ENCODE peak calls at places on chromosome 1, in nine cellular contexts. One of them, this sample, is unnamed.

GRCh38 chr1:37096523-37096922 is 62.2 kb upstream of the GRIK3 start:
- ATAC-seq in T-cell: no peak
- ATAC-seq in Right ventricle myocardium inferior: no peak
- ATAC-seq in heart left ventricle: no peak
- ATAC-seq in activated naive CD8-positive, alpha-beta T cell treated with anti-CD3 and anti-CD28 coated beads, Interleukin-2, amount 50 U/mL, for 24 hours: no peak
- ATAC-seq in HCT116: peak
- ATAC-seq in SK-N-SH treated with all-trans-retinoic acid at 6 μM for 48 hours: no peak
- ATAC-seq in activated CD8-positive, alpha-beta T cell treated with anti-CD3 and anti-CD28 coated beads, Interleukin-2, amount 10 ng/mL, durations not matched to agents 7 days and 5 days: no peak
- ATAC-seq in naive B cell: no peak
- ATAC-seq in this sample: no peak

GRCh38 chr1:33697816-33698215 is 166.1 kb upstream of the HMGB4 start:
- ATAC-seq in T-cell: no peak
- ATAC-seq in Right ventricle myocardium inferior: no peak
- ATAC-seq in heart left ventricle: no peak
- ATAC-seq in activated naive CD8-positive, alpha-beta T cell treated with anti-CD3 and anti-CD28 coated beads, Interleukin-2, amount 50 U/mL, for 24 hours: no peak
- ATAC-seq in HCT116: no peak
- ATAC-seq in SK-N-SH treated with all-trans-retinoic acid at 6 μM for 48 hours: no peak
- ATAC-seq in activated CD8-positive, alpha-beta T cell treated with anti-CD3 and anti-CD28 coated beads, Interleukin-2, amount 10 ng/mL, durations not matched to agents 7 days and 5 days: no peak
- ATAC-seq in naive B cell: no peak
- ATAC-seq in this sample: no peak

GRCh38 chr1:226872455-226872854 is 2.0 kb downstream of the PSEN2 start:
- ATAC-seq in T-cell: no peak
- ATAC-seq in Right ventricle myocardium inferior: no peak
- ATAC-seq in heart left ventricle: peak
- ATAC-seq in activated naive CD8-positive, alpha-beta T cell treated with anti-CD3 and anti-CD28 coated beads, Interleukin-2, amount 50 U/mL, for 24 hours: no peak
- ATAC-seq in HCT116: no peak
- ATAC-seq in SK-N-SH treated with all-trans-retinoic acid at 6 μM for 48 hours: no peak
- ATAC-seq in activated CD8-positive, alpha-beta T cell treated with anti-CD3 and anti-CD28 coated beads, Interleukin-2, amount 10 ng/mL, durations not matched to agents 7 days and 5 days: no peak
- ATAC-seq in naive B cell: no peak
- ATAC-seq in this sample: no peak

GRCh38 chr1:201990427-201990826 is 8.0 kb downstream of the RNPEP start:
- ATAC-seq in T-cell: no peak
- ATAC-seq in Right ventricle myocardium inferior: peak
- ATAC-seq in heart left ventricle: peak
- ATAC-seq in activated naive CD8-positive, alpha-beta T cell treated with anti-CD3 and anti-CD28 coated beads, Interleukin-2, amount 50 U/mL, for 24 hours: no peak
- ATAC-seq in HCT116: no peak
- ATAC-seq in SK-N-SH treated with all-trans-retinoic acid at 6 μM for 48 hours: peak
- ATAC-seq in activated CD8-positive, alpha-beta T cell treated with anti-CD3 and anti-CD28 coated beads, Interleukin-2, amount 10 ng/mL, durations not matched to agents 7 days and 5 days: no peak
- ATAC-seq in naive B cell: no peak
- ATAC-seq in this sample: no peak

GRCh38 chr1:14011132-14011531 is 311.1 kb downstream of the PRDM2 start:
- ATAC-seq in T-cell: no peak
- ATAC-seq in Right ventricle myocardium inferior: no peak
- ATAC-seq in heart left ventricle: no peak
- ATAC-seq in activated naive CD8-positive, alpha-beta T cell treated with anti-CD3 and anti-CD28 coated beads, Interleukin-2, amount 50 U/mL, for 24 hours: no peak
- ATAC-seq in HCT116: no peak
- ATAC-seq in SK-N-SH treated with all-trans-retinoic acid at 6 μM for 48 hours: no peak
- ATAC-seq in activated CD8-positive, alpha-beta T cell treated with anti-CD3 and anti-CD28 coated beads, Interleukin-2, amount 10 ng/mL, durations not matched to agents 7 days and 5 days: no peak
- ATAC-seq in naive B cell: no peak
- ATAC-seq in this sample: no peak

GRCh38 chr1:228493141-228494043 is 6.2 kb downstream of the RNF187 start:
- ATAC-seq in T-cell: no peak
- ATAC-seq in Right ventricle myocardium inferior: no peak
- ATAC-seq in heart left ventricle: no peak
- ATAC-seq in activated naive CD8-positive, alpha-beta T cell treated with anti-CD3 and anti-CD28 coated beads, Interleukin-2, amount 50 U/mL, for 24 hours: no peak
- ATAC-seq in HCT116: no peak
- ATAC-seq in SK-N-SH treated with all-trans-retinoic acid at 6 μM for 48 hours: no peak
- ATAC-seq in activated CD8-positive, alpha-beta T cell treated with anti-CD3 and anti-CD28 coated beads, Interleukin-2, amount 10 ng/mL, durations not matched to agents 7 days and 5 days: no peak
- ATAC-seq in naive B cell: no peak
- ATAC-seq in this sample: no peak

GRCh38 chr1:204336642-204337041 is 23.1 kb downstream of the PLEKHA6 start:
- ATAC-seq in T-cell: no peak
- ATAC-seq in Right ventricle myocardium inferior: no peak
- ATAC-seq in heart left ventricle: no peak
- ATAC-seq in activated naive CD8-positive, alpha-beta T cell treated with anti-CD3 and anti-CD28 coated beads, Interleukin-2, amount 50 U/mL, for 24 hours: no peak
- ATAC-seq in HCT116: no peak
- ATAC-seq in SK-N-SH treated with all-trans-retinoic acid at 6 μM for 48 hours: no peak
- ATAC-seq in activated CD8-positive, alpha-beta T cell treated with anti-CD3 and anti-CD28 coated beads, Interleukin-2, amount 10 ng/mL, durations not matched to agents 7 days and 5 days: no peak
- ATAC-seq in naive B cell: no peak
- ATAC-seq in this sample: no peak

GRCh38 chr1:240005997-240006650 is 85.6 kb upstream of the FMN2 start:
- ATAC-seq in T-cell: no peak
- ATAC-seq in Right ventricle myocardium inferior: no peak
- ATAC-seq in heart left ventricle: no peak
- ATAC-seq in activated naive CD8-positive, alpha-beta T cell treated with anti-CD3 and anti-CD28 coated beads, Interleukin-2, amount 50 U/mL, for 24 hours: no peak
- ATAC-seq in HCT116: no peak
- ATAC-seq in SK-N-SH treated with all-trans-retinoic acid at 6 μM for 48 hours: no peak
- ATAC-seq in activated CD8-positive, alpha-beta T cell treated with anti-CD3 and anti-CD28 coated beads, Interleukin-2, amount 10 ng/mL, durations not matched to agents 7 days and 5 days: no peak
- ATAC-seq in naive B cell: no peak
- ATAC-seq in this sample: no peak

GRCh38 chr1:212013672-212014071 is 21.7 kb downstream of the INTS7 start:
- ATAC-seq in T-cell: no peak
- ATAC-seq in Right ventricle myocardium inferior: no peak
- ATAC-seq in heart left ventricle: no peak
- ATAC-seq in activated naive CD8-positive, alpha-beta T cell treated with anti-CD3 and anti-CD28 coated beads, Interleukin-2, amount 50 U/mL, for 24 hours: no peak
- ATAC-seq in HCT116: no peak
- ATAC-seq in SK-N-SH treated with all-trans-retinoic acid at 6 μM for 48 hours: no peak
- ATAC-seq in activated CD8-positive, alpha-beta T cell treated with anti-CD3 and anti-CD28 coated beads, Interleukin-2, amount 10 ng/mL, durations not matched to agents 7 days and 5 days: no peak
- ATAC-seq in naive B cell: no peak
- ATAC-seq in this sample: no peak

GRCh38 chr1:18458133-18458750 is 22.5 kb upstream of the KLHDC7A start:
- ATAC-seq in T-cell: no peak
- ATAC-seq in Right ventricle myocardium inferior: no peak
- ATAC-seq in heart left ventricle: no peak
- ATAC-seq in activated naive CD8-positive, alpha-beta T cell treated with anti-CD3 and anti-CD28 coated beads, Interleukin-2, amount 50 U/mL, for 24 hours: no peak
- ATAC-seq in HCT116: peak
- ATAC-seq in SK-N-SH treated with all-trans-retinoic acid at 6 μM for 48 hours: no peak
- ATAC-seq in activated CD8-positive, alpha-beta T cell treated with anti-CD3 and anti-CD28 coated beads, Interleukin-2, amount 10 ng/mL, durations not matched to agents 7 days and 5 days: no peak
- ATAC-seq in naive B cell: no peak
- ATAC-seq in this sample: no peak

GRCh38 chr1:50418600-50419109 is 4.6 kb downstream of the DMRTA2 start:
- ATAC-seq in T-cell: no peak
- ATAC-seq in Right ventricle myocardium inferior: no peak
- ATAC-seq in heart left ventricle: no peak
- ATAC-seq in activated naive CD8-positive, alpha-beta T cell treated with anti-CD3 and anti-CD28 coated beads, Interleukin-2, amount 50 U/mL, for 24 hours: no peak
- ATAC-seq in HCT116: no peak
- ATAC-seq in SK-N-SH treated with all-trans-retinoic acid at 6 μM for 48 hours: peak
- ATAC-seq in activated CD8-positive, alpha-beta T cell treated with anti-CD3 and anti-CD28 coated beads, Interleukin-2, amount 10 ng/mL, durations not matched to agents 7 days and 5 days: no peak
- ATAC-seq in naive B cell: no peak
- ATAC-seq in this sample: no peak

This sample was measured in stimulated activated memory B cell treated with anti-CD40 and anti-IgM and Interleukin-4, amounts not matched to agents 10 μg/mL and 1 μg/mL and 100 μg/mL, for 72 hours.